ENCODE peak calls at places on chromosomes 1 and 21, in six cellular contexts. One of them, this sample, is unnamed.

GRCh38 chr1:2982615-2983318 is 38.5 kb upstream of the ACTRT2 start:
- DNase-seq in GM12865: no peak
- DNase-seq in activated CD4-positive, alpha-beta T cell treated with anti-CD3 and anti-CD28 coated beads for 24 hours: no peak
- DNase-seq in Peyer's patch: no peak
- DNase-seq in NCI-H1105 treated with DMSO at 0.1 percent for 48 hours: no peak
- DNase-seq in H54: no peak
- DNase-seq in this sample: no peak

GRCh38 chr1:228359613-228360532 is 46.8 kb downstream of the TRIM11 start:
- DNase-seq in GM12865: no peak
- DNase-seq in activated CD4-positive, alpha-beta T cell treated with anti-CD3 and anti-CD28 coated beads for 24 hours: no peak
- DNase-seq in Peyer's patch: no peak
- DNase-seq in NCI-H1105 treated with DMSO at 0.1 percent for 48 hours: no peak
- DNase-seq in H54: no peak
- DNase-seq in this sample: no peak

GRCh38 chr1:3924871-3925655 is 25.0 kb upstream of the C1orf174 start:
- DNase-seq in GM12865: no peak
- DNase-seq in activated CD4-positive, alpha-beta T cell treated with anti-CD3 and anti-CD28 coated beads for 24 hours: no peak
- DNase-seq in Peyer's patch: no peak
- DNase-seq in NCI-H1105 treated with DMSO at 0.1 percent for 48 hours: no peak
- DNase-seq in H54: no peak
- DNase-seq in this sample: peak; percentile 37

GRCh38 chr1:112298558-112298957 is 97.5 kb upstream of the CTTNBP2NL start:
- DNase-seq in GM12865: peak; percentile 49
- DNase-seq in activated CD4-positive, alpha-beta T cell treated with anti-CD3 and anti-CD28 coated beads for 24 hours: no peak
- DNase-seq in Peyer's patch: peak; percentile 19
- DNase-seq in NCI-H1105 treated with DMSO at 0.1 percent for 48 hours: peak; percentile 35
- DNase-seq in H54: peak; percentile 29
- DNase-seq in this sample: peak; percentile 31

GRCh38 chr1:195804547-195804946 is 803.7 kb downstream of the KCNT2 start:
- DNase-seq in GM12865: no peak
- DNase-seq in activated CD4-positive, alpha-beta T cell treated with anti-CD3 and anti-CD28 coated beads for 24 hours: no peak
- DNase-seq in Peyer's patch: no peak
- DNase-seq in NCI-H1105 treated with DMSO at 0.1 percent for 48 hours: peak; percentile 10
- DNase-seq in H54: no peak
- DNase-seq in this sample: no peak

GRCh38 chr1:91764471-91765115 is 121.4 kb downstream of the TGFBR3 start:
- DNase-seq in GM12865: no peak
- DNase-seq in activated CD4-positive, alpha-beta T cell treated with anti-CD3 and anti-CD28 coated beads for 24 hours: no peak
- DNase-seq in Peyer's patch: no peak
- DNase-seq in NCI-H1105 treated with DMSO at 0.1 percent for 48 hours: no peak
- DNase-seq in H54: no peak
- DNase-seq in this sample: no peak

GRCh38 chr1:177274687-177275211 is 104.0 kb downstream of the BRINP2 start:
- DNase-seq in GM12865: no peak
- DNase-seq in activated CD4-positive, alpha-beta T cell treated with anti-CD3 and anti-CD28 coated beads for 24 hours: no peak
- DNase-seq in Peyer's patch: no peak
- DNase-seq in NCI-H1105 treated with DMSO at 0.1 percent for 48 hours: peak; percentile 56
- DNase-seq in H54: no peak
- DNase-seq in this sample: peak; percentile 3

GRCh38 chr1:210816136-210816535 is 317.8 kb downstream of the KCNH1 start:
- DNase-seq in GM12865: no peak
- DNase-seq in activated CD4-positive, alpha-beta T cell treated with anti-CD3 and anti-CD28 coated beads for 24 hours: no peak
- DNase-seq in Peyer's patch: no peak
- DNase-seq in NCI-H1105 treated with DMSO at 0.1 percent for 48 hours: no peak
- DNase-seq in H54: no peak
- DNase-seq in this sample: peak; percentile 37

GRCh38 chr1:215777370-215777925 is 210.3 kb downstream of the KCTD3 start:
- DNase-seq in GM12865: no peak
- DNase-seq in activated CD4-positive, alpha-beta T cell treated with anti-CD3 and anti-CD28 coated beads for 24 hours: no peak
- DNase-seq in Peyer's patch: no peak
- DNase-seq in NCI-H1105 treated with DMSO at 0.1 percent for 48 hours: no peak
- DNase-seq in H54: no peak
- DNase-seq in this sample: peak; percentile 19

GRCh38 chr1:1554926-1555915 is 14.8 kb upstream of the TMEM240 start:
- DNase-seq in GM12865: no peak
- DNase-seq in activated CD4-positive, alpha-beta T cell treated with anti-CD3 and anti-CD28 coated beads for 24 hours: no peak
- DNase-seq in Peyer's patch: no peak
- DNase-seq in NCI-H1105 treated with DMSO at 0.1 percent for 48 hours: no peak
- DNase-seq in H54: peak; percentile 74
- DNase-seq in this sample: peak; percentile 77

GRCh38 chr21:45972353-45972715 is 9.2 kb upstream of the COL6A1 start:
- DNase-seq in GM12865: no peak
- DNase-seq in activated CD4-positive, alpha-beta T cell treated with anti-CD3 and anti-CD28 coated beads for 24 hours: no peak
- DNase-seq in Peyer's patch: no peak
- DNase-seq in NCI-H1105 treated with DMSO at 0.1 percent for 48 hours: no peak
- DNase-seq in H54: no peak
- DNase-seq in this sample: no peak

GRCh38 chr1:201194046-201194445 is 3.4 kb downstream of the IGFN1 start:
- DNase-seq in GM12865: no peak
- DNase-seq in activated CD4-positive, alpha-beta T cell treated with anti-CD3 and anti-CD28 coated beads for 24 hours: no peak
- DNase-seq in Peyer's patch: no peak
- DNase-seq in NCI-H1105 treated with DMSO at 0.1 percent for 48 hours: no peak
- DNase-seq in H54: no peak
- DNase-seq in this sample: no peak

GRCh38 chr1:51945591-51945990 is 44.9 kb downstream of the RAB3B start:
- DNase-seq in GM12865: no peak
- DNase-seq in activated CD4-positive, alpha-beta T cell treated with anti-CD3 and anti-CD28 coated beads for 24 hours: no peak
- DNase-seq in Peyer's patch: no peak
- DNase-seq in NCI-H1105 treated with DMSO at 0.1 percent for 48 hours: no peak
- DNase-seq in H54: no peak
- DNase-seq in this sample: no peak

GRCh38 chr1:179599623-179600249 is 8.1 kb downstream of the TDRD5 start:
- DNase-seq in GM12865: peak; percentile 21
- DNase-seq in activated CD4-positive, alpha-beta T cell treated with anti-CD3 and anti-CD28 coated beads for 24 hours: no peak
- DNase-seq in Peyer's patch: no peak
- DNase-seq in NCI-H1105 treated with DMSO at 0.1 percent for 48 hours: peak; percentile 57
- DNase-seq in H54: no peak
- DNase-seq in this sample: peak; percentile 22

GRCh38 chr1:8858888-8859706 is 19.4 kb downstream of the ENO1 start:
- DNase-seq in GM12865: peak; percentile 72
- DNase-seq in activated CD4-positive, alpha-beta T cell treated with anti-CD3 and anti-CD28 coated beads for 24 hours: no peak
- DNase-seq in Peyer's patch: peak; percentile 39
- DNase-seq in NCI-H1105 treated with DMSO at 0.1 percent for 48 hours: peak; percentile 36
- DNase-seq in H54: no peak
- DNase-seq in this sample: peak; percentile 81

GRCh38 chr21:43693981-43694380 is 24.9 kb upstream of the PDXK start:
- DNase-seq in GM12865: no peak
- DNase-seq in activated CD4-positive, alpha-beta T cell treated with anti-CD3 and anti-CD28 coated beads for 24 hours: no peak
- DNase-seq in Peyer's patch: no peak
- DNase-seq in NCI-H1105 treated with DMSO at 0.1 percent for 48 hours: no peak
- DNase-seq in H54: no peak
- DNase-seq in this sample: no peak

GRCh38 chr1:156489166-156489934 is 11.2 kb downstream of the MEF2D start:
- DNase-seq in GM12865: peak; percentile 82
- DNase-seq in activated CD4-positive, alpha-beta T cell treated with anti-CD3 and anti-CD28 coated beads for 24 hours: no peak
- DNase-seq in Peyer's patch: peak; percentile 62
- DNase-seq in NCI-H1105 treated with DMSO at 0.1 percent for 48 hours: peak; percentile 24
- DNase-seq in H54: no peak
- DNase-seq in this sample: no peak

GRCh38 chr1:158330390-158330789 is 941 bp downstream of the CD1B start:
- DNase-seq in GM12865: no peak
- DNase-seq in activated CD4-positive, alpha-beta T cell treated with anti-CD3 and anti-CD28 coated beads for 24 hours: no peak
- DNase-seq in Peyer's patch: no peak
- DNase-seq in NCI-H1105 treated with DMSO at 0.1 percent for 48 hours: no peak
- DNase-seq in H54: no peak
- DNase-seq in this sample: no peak

GRCh38 chr1:33349081-33349759 is 28.3 kb upstream of the A3GALT2 start:
- DNase-seq in GM12865: peak; percentile 56
- DNase-seq in activated CD4-positive, alpha-beta T cell treated with anti-CD3 and anti-CD28 coated beads for 24 hours: peak; percentile 11
- DNase-seq in Peyer's patch: peak; percentile 43
- DNase-seq in NCI-H1105 treated with DMSO at 0.1 percent for 48 hours: no peak
- DNase-seq in H54: peak; percentile 49
- DNase-seq in this sample: peak; percentile 55

This sample was measured in M059J.